ENCODE peak calls at places on chromosomes 6 and 20, in nine cellular contexts. I, Q, N, H, W, U, F, K and T are unnamed samples.

GRCh38 chr6:75094614-75095321 is 111.1 kb downstream of the COL12A1 start:
- DNase-seq in K (no peak), I (peak), Q (no peak), H (peak), F (no peak), U (no peak), W (no peak), N (no peak), T (no peak)

GRCh38 chr6:149289192-149289741 is 28.2 kb upstream of the TAB2 start:
- DNase-seq in W (no peak), K (no peak), F (no peak), N (no peak), Q (no peak), I (no peak), H (peak), U (no peak), T (no peak)

GRCh38 chr20:21981179-21981578 is 275.7 kb downstream of the PAX1 start:
- DNase-seq in W (no peak), U (no peak), H (no peak), I (peak), K (no peak), F (no peak), N (no peak), Q (no peak), T (no peak)

GRCh38 chr6:79946242-79946641 is 1.1 kb downstream of the ELOVL4 start:
- DNase-seq in Q (no peak), W (no peak), N (no peak), F (no peak), K (no peak), I (peak), U (no peak), H (peak), T (no peak)

GRCh38 chr6:101703311-101703710 is 309.8 kb downstream of the GRIK2 start:
- DNase-seq in U (no peak), N (no peak), W (no peak), H (no peak), F (no peak), K (no peak), I (no peak), Q (no peak), T (no peak)

GRCh38 chr6:14713008-14713452 is 532.8 kb upstream of the JARID2 start:
- DNase-seq in U (peak), K (peak), I (peak), Q (no peak), W (peak), H (peak), F (peak), N (no peak), T (no peak)

GRCh38 chr20:63846938-63847373 is 14.3 kb upstream of the ABHD16B start:
- DNase-seq in W (no peak), K (no peak), U (no peak), Q (no peak), N (no peak), F (no peak), I (no peak), H (no peak), T (no peak)

GRCh38 chr6:108988291-108988690 is 106.4 kb downstream of the SESN1 start:
- DNase-seq in I (no peak), N (no peak), Q (no peak), H (no peak), K (no peak), W (no peak), U (no peak), F (no peak), T (no peak)

GRCh38 chr20:24277196-24277595 is 192.2 kb upstream of the SYNDIG1 start:
- DNase-seq in U (no peak), K (no peak), H (no peak), W (no peak), Q (no peak), I (no peak), F (no peak), N (no peak), T (no peak)

GRCh38 chr6:52231411-52232127 is 12.7 kb downstream of the IL17F start:
- DNase-seq in H (no peak), N (no peak), F (no peak), I (no peak), W (no peak), K (no peak), Q (no peak), U (no peak), T (no peak)

GRCh38 chr20:58512808-58513552 is 2.2 kb downstream of the APCDD1L start:
- DNase-seq in F (no peak), K (peak), I (no peak), H (no peak), Q (no peak), U (no peak), W (no peak), N (no peak), T (no peak)

GRCh38 chr20:46894579-46894958 is at the start of gene EYA2:
- DNase-seq in Q (no peak), F (no peak), H (peak), W (no peak), U (peak), I (peak), K (no peak), N (peak), T (no peak)

GRCh38 chr6:141562181-141562800 is 570.4 kb upstream of the GJE1 start:
- DNase-seq in N (peak), Q (peak), F (peak), I (no peak), U (peak), W (peak), K (peak), H (no peak), T (peak)

DNA sequence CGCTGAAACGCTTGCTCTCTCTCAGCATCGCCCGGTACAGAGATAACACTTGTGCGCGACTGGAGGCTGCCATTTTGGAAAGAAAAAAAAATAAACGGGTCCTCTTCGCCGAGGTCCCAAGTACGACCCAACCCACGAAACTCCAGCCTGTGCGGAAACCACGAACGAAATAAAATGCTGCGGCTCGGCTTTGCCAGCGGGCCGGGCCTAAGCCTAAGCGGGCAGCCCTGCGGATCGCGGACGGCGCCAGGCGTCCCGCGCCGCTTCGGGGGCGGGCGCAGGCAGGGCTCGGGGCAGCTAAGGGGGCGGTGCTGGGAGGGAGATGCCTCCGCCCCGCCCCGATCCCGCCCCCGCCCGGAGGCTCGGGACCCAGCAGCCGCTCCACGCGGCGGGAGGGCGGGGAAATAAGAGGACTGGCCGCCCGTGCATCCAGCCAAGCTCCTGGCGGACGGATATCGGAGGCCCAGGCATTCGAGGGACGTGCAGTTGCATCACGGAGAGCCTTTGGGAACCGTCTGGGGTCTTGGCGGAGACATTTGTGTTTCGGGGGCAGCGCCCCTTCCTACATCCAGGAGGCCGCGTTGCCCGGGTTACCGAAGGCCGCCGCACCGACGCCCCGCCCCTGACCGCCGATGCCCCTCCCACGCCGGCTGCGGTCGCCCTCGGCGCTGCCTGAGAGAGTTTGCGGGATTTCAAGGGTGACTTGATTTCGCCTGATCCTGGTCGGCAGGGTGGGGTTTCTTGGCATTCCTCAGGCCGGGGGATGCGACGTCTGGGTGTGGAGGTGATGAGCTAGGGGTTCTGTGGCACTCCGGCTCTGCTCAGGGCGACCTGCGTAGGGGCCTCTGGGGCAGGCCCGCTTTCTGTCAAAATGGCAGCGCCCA is at the start of the genes FARS2 and LYRM4:
- DNase-seq in H (peak), N (peak), I (peak), F (peak), W (peak), K (peak), Q (peak), U (peak), T (peak)
- TF ChIP-seq POLR2A in H (peak), N (no peak), I (peak), F (peak), W (no peak), K (no peak), Q (peak), U (peak), T (peak)

DNA sequence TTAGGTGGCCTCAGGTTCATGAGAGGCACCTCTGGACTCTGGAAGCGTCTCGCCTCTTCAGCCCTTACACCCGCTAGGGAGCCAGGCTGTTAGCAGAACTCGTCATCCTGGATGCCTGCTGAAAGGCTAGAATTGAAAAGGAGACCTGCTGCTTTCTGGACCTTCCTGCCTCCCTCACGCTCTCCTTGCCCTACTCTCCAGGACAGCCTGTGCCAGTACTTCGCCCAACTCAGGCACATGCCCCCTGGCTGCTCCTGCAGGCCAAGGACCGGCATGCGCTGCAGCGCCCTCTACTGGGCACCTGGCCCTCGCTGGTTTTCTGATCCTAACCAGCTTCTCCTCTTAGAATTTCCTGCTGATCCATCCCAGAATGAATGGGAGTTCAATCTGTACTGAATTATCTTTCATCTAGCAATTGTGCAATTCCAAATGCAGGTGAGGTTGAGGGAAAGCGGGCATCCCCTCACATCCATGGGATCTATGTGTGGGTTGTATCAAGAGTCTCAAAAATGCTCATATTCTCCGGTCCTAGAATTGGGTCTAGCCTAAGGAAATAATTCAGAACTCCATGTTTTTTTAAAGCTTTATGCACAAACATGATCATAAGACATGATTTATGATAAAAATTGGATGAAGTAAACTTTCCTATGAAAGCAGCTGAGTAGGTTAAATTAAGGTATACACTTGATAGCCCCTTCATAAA is 78.0 kb downstream of the PTPN1 start:
- DNase-seq in K (peak), N (peak), U (peak), Q (peak), H (peak), F (peak), I (peak), W (peak), T (peak)
- TF ChIP-seq POLR2A in K (no peak), N (no peak), U (no peak), Q (no peak), H (peak), F (no peak), I (no peak), W (no peak), T (no peak)

DNA sequence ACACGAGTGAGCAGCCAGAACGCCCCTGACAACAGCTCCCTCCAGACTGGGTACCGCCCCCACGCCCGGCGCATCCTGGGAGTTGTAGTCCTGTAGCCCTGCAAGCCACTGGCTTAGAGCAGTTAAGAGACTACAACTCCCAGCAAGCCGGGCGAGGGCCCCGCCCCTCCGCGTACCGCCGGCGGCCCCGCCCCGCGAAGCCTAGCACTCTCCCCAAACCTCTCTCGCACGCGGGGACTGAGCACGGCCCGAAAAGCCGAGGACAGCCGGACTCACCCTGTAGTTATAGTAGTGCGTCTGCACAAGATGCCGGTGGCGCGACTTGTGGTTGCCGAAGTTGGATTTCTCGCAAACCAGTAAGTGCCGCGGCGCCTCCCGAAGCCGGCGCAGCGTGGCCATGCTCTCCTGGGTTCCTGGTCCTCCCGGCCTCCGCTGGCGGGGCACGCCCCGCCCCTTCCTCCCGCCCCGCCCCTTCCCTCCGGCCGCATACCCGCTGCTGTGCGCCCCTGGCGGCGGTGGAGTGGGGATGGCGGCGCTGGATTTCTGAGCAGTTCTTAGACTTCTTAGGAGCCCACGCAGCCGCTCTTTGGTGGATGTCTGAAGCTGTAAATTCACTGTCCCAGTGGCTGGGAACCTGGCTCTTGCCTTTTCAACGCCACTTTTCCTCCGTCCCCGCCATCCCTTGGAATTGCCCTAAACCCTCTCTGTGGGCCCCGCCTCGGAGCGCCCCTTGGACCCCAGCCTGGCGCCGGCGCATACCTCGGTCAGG is at the start of gene RPP40:
- DNase-seq in U (peak), K (peak), W (peak), F (peak), H (peak), N (peak), I (peak), Q (peak), T (peak)
- TF ChIP-seq POLR2A in U (peak), K (no peak), W (peak), F (peak), H (peak), N (no peak), I (peak), Q (peak), T (peak)

DNA sequence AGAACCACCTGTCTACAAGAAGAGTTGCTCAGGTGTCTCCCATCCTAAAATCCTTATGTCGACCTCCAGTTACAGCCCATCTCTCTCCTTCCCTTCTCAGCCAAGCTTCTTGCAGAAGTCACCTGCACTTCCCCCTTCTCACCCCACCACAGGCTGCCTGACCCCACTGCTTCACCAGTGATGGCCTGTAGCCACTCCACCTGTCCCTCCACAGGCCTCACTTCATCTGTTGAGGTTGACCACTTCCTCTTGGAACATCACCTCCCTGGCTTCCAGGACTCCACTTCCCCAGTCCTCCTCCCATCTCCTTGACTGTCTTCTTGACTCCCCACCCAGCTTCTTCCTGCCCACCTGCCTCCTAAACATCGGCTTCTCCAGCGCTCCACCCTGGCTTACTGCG is 25.4 kb downstream of the MRPL14 start:
- DNase-seq in Q (no peak), U (no peak), H (no peak), I (no peak), K (no peak), N (no peak), F (no peak), W (no peak), T (no peak)
- TF ChIP-seq POLR2A in Q (no peak), U (no peak), H (no peak), I (no peak), K (no peak), N (no peak), F (no peak), W (no peak), T (no peak)

GRCh38 chr6:44246663-44247337 is at the start of gene HSP90AB1:
- DNase-seq in Q (peak), W (peak), F (peak), K (peak), H (peak), N (peak), I (peak), U (peak), T (peak)
- TF ChIP-seq POLR2A in Q (peak), W (peak), F (peak), K (peak), H (peak), N (peak), I (peak), U (peak), T (peak)